ENCODE peak calls at places on chromosome 12, in six cellular contexts. O is cardiac muscle cell, S is HCT116, B is Caco-2, L is heart right ventricle, K is psoas muscle. M is an unnamed sample.
A peak's percentile ranks its signal among the peaks of the same experiment; 100 is the strongest.

GRCh38 chr12:107903377-107904061 is 129.0 kb downstream of the ASCL4 start:
- DNase-seq in O (peak; percentile 84), S (no peak), B (peak; percentile 93), L (peak; percentile 61), K (peak; percentile 73), M (peak; percentile 67)

GRCh38 chr12:74586251-74586650 is 48.6 kb downstream of the ATXN7L3B start:
- DNase-seq in O (no peak), S (no peak), B (no peak), L (no peak), K (no peak), M (no peak)

GRCh38 chr12:57755454-57756372 is 810 bp downstream of the MARCHF9 start:
- DNase-seq in O (peak; percentile 60), S (no peak), B (peak; percentile 60), L (peak; percentile 32), K (peak; percentile 62), M (peak; percentile 63)

GRCh38 chr12:59149995-59150642 is 229.8 kb upstream of the LRIG3 start:
- DNase-seq in O (peak; percentile 86), S (peak; percentile 79), B (peak; percentile 67), L (no peak), K (no peak), M (peak; percentile 53)

GRCh38 chr12:2958432-2959193 is 584 bp upstream of the TEAD4 start:
- DNase-seq in O (peak; percentile 75), S (peak; percentile 33), B (peak; percentile 92), L (peak; percentile 72), K (peak; percentile 73), M (peak; percentile 87)

GRCh38 chr12:53427905-53428594 is 4.4 kb downstream of the AMHR2 start:
- DNase-seq in O (no peak), S (peak; percentile 80), B (no peak), L (no peak), K (no peak), M (no peak)

GRCh38 chr12:13816394-13816793 is 165.0 kb downstream of the GRIN2B start:
- DNase-seq in O (peak; percentile 23), S (no peak), B (no peak), L (no peak), K (no peak), M (no peak)

GRCh38 chr12:83656004-83656403 is 969.3 kb downstream of the TMTC2 start:
- DNase-seq in O (no peak), S (no peak), B (no peak), L (no peak), K (no peak), M (no peak)

GRCh38 chr12:106248849-106249371 is 1.1 kb upstream of the CKAP4 start:
- DNase-seq in O (no peak), S (no peak), B (no peak), L (no peak), K (no peak), M (no peak)

GRCh38 chr12:28582687-28583376 is 392.6 kb downstream of the CCDC91 start:
- DNase-seq in O (no peak), S (no peak), B (no peak), L (no peak), K (no peak), M (no peak)

GRCh38 chr12:3304436-3305135 is 186.4 kb upstream of the PRMT8 start:
- DNase-seq in O (no peak), S (peak; percentile 60), B (no peak), L (no peak), K (no peak), M (peak; percentile 64)

GRCh38 chr12:632102-632696 is 31.0 kb downstream of the NINJ2 start:
- DNase-seq in O (peak; percentile 30), S (no peak), B (peak; percentile 93), L (no peak), K (no peak), M (peak; percentile 38)

GRCh38 chr12:25592725-25593495 is 39.8 kb upstream of the LMNTD1 start:
- DNase-seq in O (no peak), S (no peak), B (no peak), L (no peak), K (no peak), M (no peak)

GRCh38 chr12:29673346-29673745 is 110.4 kb downstream of the TMTC1 start:
- DNase-seq in O (no peak), S (no peak), B (no peak), L (no peak), K (no peak), M (no peak)

GRCh38 chr12:82383930-82384513 is 25.7 kb downstream of the METTL25 start:
- DNase-seq in O (peak; percentile 29), S (no peak), B (peak; percentile 22), L (no peak), K (no peak), M (peak; percentile 20)

GRCh38 chr12:64064706-64065105 is 157.4 kb downstream of the KICS2 start:
- DNase-seq in O (no peak), S (no peak), B (no peak), L (no peak), K (no peak), M (no peak)

GRCh38 chr12:63921157-63921556 is 76.7 kb downstream of the SRGAP1 start:
- DNase-seq in O (no peak), S (peak; percentile 83), B (no peak), L (no peak), K (no peak), M (no peak)

GRCh38 chr12:31007636-31008175 is 66.0 kb upstream of the DDX11 start:
- DNase-seq in O (no peak), S (no peak), B (no peak), L (no peak), K (no peak), M (no peak)

DNA sequence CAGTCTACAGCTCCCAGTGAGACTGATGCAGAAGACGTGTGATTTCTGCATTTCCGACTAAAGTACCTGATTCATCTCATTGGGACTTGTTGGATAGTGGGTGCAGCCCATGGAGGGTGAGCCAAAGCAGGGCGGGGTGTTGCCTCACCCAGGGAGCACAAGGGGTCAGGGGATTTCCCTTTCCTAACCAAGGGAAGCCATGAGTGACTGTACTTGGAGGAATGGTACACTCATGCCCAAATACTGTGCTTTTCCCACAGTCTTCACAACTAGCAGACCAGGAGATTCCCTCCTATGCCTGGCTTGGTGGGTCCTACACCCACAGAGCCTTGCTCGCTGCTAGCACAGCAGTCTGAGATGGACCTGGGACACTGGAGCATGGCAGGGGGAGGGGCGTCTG is 21.0 kb upstream of the ABCC9 start:
- DNase-seq in O (no peak), S (no peak), B (no peak), L (no peak), K (no peak), M (no peak)
- TF ChIP-seq CTCF in O (no peak), S (no peak), B (no peak), L (no peak), K (no peak), M (no peak)

DNA sequence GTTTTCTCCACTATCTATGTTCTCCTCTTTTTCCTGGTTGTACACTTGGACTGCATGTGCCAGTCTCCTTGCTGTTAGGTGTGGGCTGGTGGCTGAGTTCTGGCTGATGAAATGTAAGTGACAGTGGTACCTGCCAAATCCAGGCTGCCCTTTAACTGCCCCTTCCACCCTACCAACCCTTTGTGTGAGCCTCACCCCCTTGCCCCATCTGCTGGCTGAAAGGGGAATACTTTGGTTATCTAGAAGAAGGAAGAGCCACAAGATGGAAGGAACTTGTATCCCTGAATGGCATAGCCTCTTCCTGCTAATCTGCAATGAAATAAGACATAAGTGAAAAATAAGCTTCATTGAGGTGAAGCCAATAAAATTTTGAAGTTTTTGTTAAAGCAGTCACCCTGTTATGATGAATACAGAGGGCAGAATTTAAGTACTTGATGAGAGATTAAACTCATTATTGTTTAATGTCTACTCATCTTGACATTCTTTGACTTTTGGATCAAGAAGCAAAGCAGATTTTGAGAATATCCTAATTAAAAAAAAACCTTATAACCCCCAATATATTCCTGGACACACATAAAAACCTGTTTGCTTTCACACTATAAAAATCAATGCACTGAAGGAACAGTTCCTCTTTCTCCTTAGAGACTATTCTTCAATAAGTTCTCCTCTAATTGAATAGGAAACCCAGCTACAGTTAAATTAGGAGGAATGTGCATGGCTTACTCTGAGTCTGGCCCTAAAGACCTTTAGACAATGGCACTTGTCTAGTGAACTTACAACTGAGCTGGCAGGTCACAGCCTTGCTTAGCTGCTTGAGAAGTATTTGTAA is 262.6 kb upstream of the BTG1 start:
- DNase-seq in O (no peak), S (peak; percentile 40), B (peak; percentile 59), L (peak; percentile 11), K (no peak), M (peak; percentile 66)
- TF ChIP-seq CTCF in O (peak; percentile 59), S (peak; percentile 65), B (peak; percentile 64), L (peak; percentile 56), K (peak; percentile 19), M (peak; percentile 64)

GRCh38 chr12:6368906-6369525 is 6.3 kb downstream of the SCNN1A start:
- DNase-seq in O (no peak), S (no peak), B (no peak), L (no peak), K (no peak), M (no peak)

GRCh38 chr12:6370576-6370935 is 4.8 kb downstream of the SCNN1A start:
- DNase-seq in O (no peak), S (no peak), B (no peak), L (no peak), K (no peak), M (no peak)

GRCh38 chr12:6367969-6368892 is 7.1 kb downstream of the SCNN1A start:
- DNase-seq in O (no peak), S (no peak), B (no peak), L (no peak), K (no peak), M (no peak)

GRCh38 chr12:6369916-6370575 is 5.3 kb downstream of the SCNN1A start:
- DNase-seq in O (no peak), S (no peak), B (no peak), L (no peak), K (peak; percentile 46), M (no peak)

GRCh38 chr12:6367065-6367968 is 8.0 kb downstream of the SCNN1A start:
- DNase-seq in O (no peak), S (no peak), B (peak; percentile 29), L (no peak), K (no peak), M (no peak)
- TF ChIP-seq CTCF in O (peak; percentile 39), S (peak; percentile 31), B (peak; percentile 1), L (peak; percentile 56), K (peak; percentile 15), M (no peak)

GRCh38 chr12:46131729-46132128 is 137.1 kb downstream of the SLC38A1 start:
- DNase-seq in O (peak; percentile 37), S (peak; percentile 55), B (peak; percentile 60), L (no peak), K (no peak), M (no peak)
- TF ChIP-seq CTCF in O (peak; percentile 15), S (peak; percentile 72), B (peak; percentile 78), L (peak; percentile 12), K (no peak), M (no peak)

DNA sequence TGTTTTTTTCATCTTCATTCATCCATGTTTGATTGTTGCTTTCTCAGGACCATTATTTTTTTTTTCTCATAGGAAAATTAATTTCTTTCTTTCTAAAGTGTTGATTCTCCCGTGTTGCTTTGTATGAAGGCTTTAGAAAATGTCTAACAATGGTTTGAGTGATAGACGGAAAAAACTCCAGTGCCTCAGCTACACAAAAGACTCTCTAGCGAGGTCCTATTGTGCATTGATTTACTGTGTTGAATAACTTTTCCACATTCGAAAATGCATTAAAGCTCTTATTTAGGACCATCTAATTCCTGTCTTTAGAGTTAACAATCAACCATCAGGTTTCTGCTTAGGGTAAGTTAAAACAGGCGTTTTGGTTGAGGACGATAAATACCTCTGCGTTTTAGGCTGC is 99.6 kb downstream of the PTPN11 start:
- DNase-seq in O (no peak), S (no peak), B (no peak), L (no peak), K (no peak), M (no peak)
- TF ChIP-seq CTCF in O (no peak), S (no peak), B (no peak), L (no peak), K (no peak), M (no peak)

M was measured in Calu3.